ENCODE peak calls at places on chromosomes 1 and 21, in five cellular contexts. One of them, this sample, is unnamed.

GRCh38 chr21:26546698-26547097 is 26.4 kb downstream of the CYYR1 start:
- DNase-seq in CD4-positive, alpha-beta T cell: no peak
- DNase-seq in heart left ventricle: peak; percentile 46
- DNase-seq in neural crest cell: no peak
- DNase-seq in right cardiac atrium: peak; percentile 43
- DNase-seq in this sample: peak; percentile 20

GRCh38 chr1:19885821-19886220 is 3.6 kb downstream of the OTUD3 start:
- DNase-seq in CD4-positive, alpha-beta T cell: no peak
- DNase-seq in heart left ventricle: no peak
- DNase-seq in neural crest cell: no peak
- DNase-seq in right cardiac atrium: no peak
- DNase-seq in this sample: no peak

GRCh38 chr1:39154553-39155361 is 49.7 kb upstream of the MACF1 start:
- DNase-seq in CD4-positive, alpha-beta T cell: no peak
- DNase-seq in heart left ventricle: peak; percentile 43
- DNase-seq in neural crest cell: no peak
- DNase-seq in right cardiac atrium: no peak
- DNase-seq in this sample: peak; percentile 63

GRCh38 chr1:162696286-162696862 is 64.1 kb downstream of the DDR2 start:
- DNase-seq in CD4-positive, alpha-beta T cell: no peak
- DNase-seq in heart left ventricle: peak; percentile 82
- DNase-seq in neural crest cell: peak; percentile 52
- DNase-seq in right cardiac atrium: peak; percentile 92
- DNase-seq in this sample: peak; percentile 84

GRCh38 chr1:212311836-212312497 is 26.8 kb downstream of the PPP2R5A start:
- DNase-seq in CD4-positive, alpha-beta T cell: no peak
- DNase-seq in heart left ventricle: no peak
- DNase-seq in neural crest cell: no peak
- DNase-seq in right cardiac atrium: no peak
- DNase-seq in this sample: no peak

GRCh38 chr1:158011714-158012113 is 18.3 kb downstream of the KIRREL1 start:
- DNase-seq in CD4-positive, alpha-beta T cell: no peak
- DNase-seq in heart left ventricle: no peak
- DNase-seq in neural crest cell: no peak
- DNase-seq in right cardiac atrium: no peak
- DNase-seq in this sample: no peak

GRCh38 chr1:76465030-76465429 is 390.5 kb downstream of the ST6GALNAC3 start:
- DNase-seq in CD4-positive, alpha-beta T cell: no peak
- DNase-seq in heart left ventricle: no peak
- DNase-seq in neural crest cell: no peak
- DNase-seq in right cardiac atrium: no peak
- DNase-seq in this sample: no peak

GRCh38 chr1:99603699-99604595 is 42.0 kb upstream of the PALMD start:
- DNase-seq in CD4-positive, alpha-beta T cell: no peak
- DNase-seq in heart left ventricle: no peak
- DNase-seq in neural crest cell: no peak
- DNase-seq in right cardiac atrium: no peak
- DNase-seq in this sample: no peak

GRCh38 chr1:38121231-38121680 is 74.7 kb upstream of the POU3F1 start:
- DNase-seq in CD4-positive, alpha-beta T cell: no peak
- DNase-seq in heart left ventricle: no peak
- DNase-seq in neural crest cell: no peak
- DNase-seq in right cardiac atrium: no peak
- DNase-seq in this sample: no peak

GRCh38 chr1:178501705-178502329 is 5.1 kb upstream of the CLEC20A start:
- DNase-seq in CD4-positive, alpha-beta T cell: peak; percentile 19
- DNase-seq in heart left ventricle: peak; percentile 66
- DNase-seq in neural crest cell: peak; percentile 83
- DNase-seq in right cardiac atrium: peak; percentile 85
- DNase-seq in this sample: peak; percentile 76

GRCh38 chr1:18950415-18951026 is 6.0 kb downstream of the IFFO2 start:
- DNase-seq in CD4-positive, alpha-beta T cell: no peak
- DNase-seq in heart left ventricle: peak; percentile 80
- DNase-seq in neural crest cell: no peak
- DNase-seq in right cardiac atrium: peak; percentile 90
- DNase-seq in this sample: peak; percentile 79

GRCh38 chr1:108068141-108068540 is 103.2 kb upstream of the VAV3 start:
- DNase-seq in CD4-positive, alpha-beta T cell: no peak
- DNase-seq in heart left ventricle: no peak
- DNase-seq in neural crest cell: no peak
- DNase-seq in right cardiac atrium: no peak
- DNase-seq in this sample: no peak

GRCh38 chr1:78375996-78376395 is 114.8 kb upstream of the PTGFR start:
- DNase-seq in CD4-positive, alpha-beta T cell: no peak
- DNase-seq in heart left ventricle: no peak
- DNase-seq in neural crest cell: no peak
- DNase-seq in right cardiac atrium: no peak
- DNase-seq in this sample: no peak

GRCh38 chr1:43445618-43446387 is 7.9 kb downstream of the HYI start:
- DNase-seq in CD4-positive, alpha-beta T cell: no peak
- DNase-seq in heart left ventricle: no peak
- DNase-seq in neural crest cell: no peak
- DNase-seq in right cardiac atrium: no peak
- DNase-seq in this sample: no peak

GRCh38 chr21:18023099-18023498 is 203.9 kb upstream of the C21orf91 start:
- DNase-seq in CD4-positive, alpha-beta T cell: no peak
- DNase-seq in heart left ventricle: no peak
- DNase-seq in neural crest cell: no peak
- DNase-seq in right cardiac atrium: no peak
- DNase-seq in this sample: no peak

GRCh38 chr1:204286841-204287387 is 72.8 kb downstream of the PLEKHA6 start:
- DNase-seq in CD4-positive, alpha-beta T cell: peak; percentile 23
- DNase-seq in heart left ventricle: peak; percentile 60
- DNase-seq in neural crest cell: no peak
- DNase-seq in right cardiac atrium: peak; percentile 64
- DNase-seq in this sample: no peak

GRCh38 chr1:119546641-119547040 is 39.6 kb downstream of the HSD3B1 start:
- DNase-seq in CD4-positive, alpha-beta T cell: no peak
- DNase-seq in heart left ventricle: no peak
- DNase-seq in neural crest cell: no peak
- DNase-seq in right cardiac atrium: no peak
- DNase-seq in this sample: no peak

GRCh38 chr1:13585996-13586395 is 2.4 kb downstream of the PDPN start:
- DNase-seq in CD4-positive, alpha-beta T cell: no peak
- DNase-seq in heart left ventricle: no peak
- DNase-seq in neural crest cell: no peak
- DNase-seq in right cardiac atrium: no peak
- DNase-seq in this sample: no peak

GRCh38 chr1:5753431-5754078 is 238.7 kb downstream of the NPHP4 start:
- DNase-seq in CD4-positive, alpha-beta T cell: no peak
- DNase-seq in heart left ventricle: no peak
- DNase-seq in neural crest cell: no peak
- DNase-seq in right cardiac atrium: peak; percentile 29
- DNase-seq in this sample: no peak

GRCh38 chr1:177925006-177925405 is 44.9 kb downstream of the SEC16B start:
- DNase-seq in CD4-positive, alpha-beta T cell: no peak
- DNase-seq in heart left ventricle: no peak
- DNase-seq in neural crest cell: no peak
- DNase-seq in right cardiac atrium: no peak
- DNase-seq in this sample: no peak

This sample was measured in heart right ventricle.